ENCODE peak calls at places on chromosomes 13 and 19, in nine cellular contexts. O, U, Q, T, G, Z, C, H and N are unnamed samples.

GRCh38 chr13:30421093-30422055 is 919 bp upstream of the UBE2L5 start:
- DNase-seq in Q (peak), O (peak), C (peak), U (peak), Z (peak), G (peak), H (peak), T (peak), N (peak)

GRCh38 chr19:58476498-58477015 is 405 bp downstream of the ZNF446 start:
- DNase-seq in O (no peak), Q (no peak), G (no peak), H (no peak), Z (no peak), T (no peak), U (peak), C (peak), N (no peak)

GRCh38 chr13:79541426-79542049 is 60.6 kb downstream of the NDFIP2 start:
- DNase-seq in C (no peak), Q (no peak), G (no peak), O (no peak), H (no peak), Z (no peak), U (peak), T (peak), N (no peak)

GRCh38 chr19:30327331-30327730 is 44.9 kb upstream of the ZNF536 start:
- DNase-seq in U (no peak), H (no peak), T (no peak), Q (no peak), C (no peak), G (no peak), O (no peak), Z (no peak), N (no peak)

GRCh38 chr13:55554741-55555140 is 1586.0 kb upstream of the PRR20A start:
- DNase-seq in C (no peak), H (no peak), Z (no peak), Q (no peak), O (no peak), T (no peak), G (no peak), U (no peak), N (no peak)

GRCh38 chr13:38535271-38535670 is 151.6 kb upstream of the FREM2 start:
- DNase-seq in H (no peak), C (no peak), G (no peak), Z (no peak), T (no peak), O (no peak), U (no peak), Q (no peak), N (no peak)

GRCh38 chr19:15297416-15298224 is 34.7 kb downstream of the BRD4 start:
- DNase-seq in T (no peak), G (no peak), U (peak), O (no peak), H (peak), C (no peak), Q (no peak), Z (no peak), N (no peak)

GRCh38 chr13:69108486-69108885 is 999.1 kb upstream of the ATXN8OS start:
- DNase-seq in O (no peak), G (no peak), Z (no peak), H (no peak), T (no peak), C (no peak), U (no peak), Q (no peak), N (no peak)

GRCh38 chr13:44869167-44869566 is 120.1 kb downstream of the NUFIP1 start:
- DNase-seq in Z (no peak), T (no peak), H (no peak), Q (no peak), C (no peak), G (no peak), U (no peak), O (no peak), N (no peak)

GRCh38 chr13:28526876-28527275 is 31.9 kb upstream of the FLT1 start:
- DNase-seq in Z (no peak), T (no peak), U (no peak), G (no peak), Q (no peak), C (no peak), H (no peak), O (no peak), N (no peak)

GRCh38 chr13:35733832-35734231 is 257.3 kb upstream of the MAB21L1 start:
- DNase-seq in Z (no peak), C (no peak), H (no peak), G (no peak), U (no peak), T (no peak), Q (no peak), O (no peak), N (no peak)

GRCh38 chr19:13953021-13953531 is 767 bp downstream of the DCAF15 start:
- DNase-seq in Z (no peak), C (peak), Q (peak), H (no peak), G (no peak), U (peak), T (no peak), O (no peak), N (no peak)

GRCh38 chr13:95098916-95099315 is 202.3 kb downstream of the ABCC4 start:
- DNase-seq in U (no peak), Z (no peak), T (no peak), H (no peak), O (no peak), Q (no peak), C (no peak), G (no peak), N (no peak)

DNA sequence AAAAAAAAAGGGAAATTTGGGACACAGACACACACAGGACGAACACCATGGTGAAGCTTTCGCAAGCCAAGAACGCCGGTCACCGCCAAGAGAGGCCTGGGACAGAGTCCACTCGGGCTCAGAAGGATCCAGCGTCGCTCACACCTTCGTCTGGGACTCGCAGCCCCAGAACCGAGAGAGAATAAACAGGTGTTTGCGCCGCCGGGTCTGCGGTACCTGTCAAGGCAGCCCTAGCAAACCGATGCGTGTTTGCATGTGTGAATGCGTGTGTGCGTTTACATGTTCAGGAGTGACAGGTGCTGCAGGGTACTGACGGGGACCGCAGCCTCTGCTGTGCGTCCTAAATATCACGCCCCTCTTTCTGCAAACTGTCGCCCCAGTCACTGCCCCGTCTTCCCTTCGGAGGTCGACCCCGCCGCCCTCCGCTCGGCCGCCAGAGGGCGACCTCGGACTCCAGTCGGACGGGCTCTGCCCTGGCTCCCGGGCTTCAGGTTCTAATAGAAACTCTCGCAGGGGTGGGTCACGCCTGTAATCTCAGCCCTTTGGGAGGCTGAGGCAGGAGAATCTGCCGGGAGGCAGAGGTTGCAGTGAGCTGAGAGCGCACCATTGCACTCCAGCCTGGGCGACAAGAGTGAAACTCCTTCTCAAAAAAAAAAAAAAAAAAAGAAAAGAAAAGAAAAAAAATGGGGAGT is 11.8 kb upstream of the CSNK1G2 start:
- DNase-seq in Q (peak), U (peak), T (peak), O (peak), Z (peak), H (peak), G (peak), C (peak), N (peak)
- H3K27ac ChIP-seq in Q (no peak), U (no peak), T (peak), O (no peak), Z (no peak), H (peak), G (no peak), C (no peak), N (no peak)

DNA sequence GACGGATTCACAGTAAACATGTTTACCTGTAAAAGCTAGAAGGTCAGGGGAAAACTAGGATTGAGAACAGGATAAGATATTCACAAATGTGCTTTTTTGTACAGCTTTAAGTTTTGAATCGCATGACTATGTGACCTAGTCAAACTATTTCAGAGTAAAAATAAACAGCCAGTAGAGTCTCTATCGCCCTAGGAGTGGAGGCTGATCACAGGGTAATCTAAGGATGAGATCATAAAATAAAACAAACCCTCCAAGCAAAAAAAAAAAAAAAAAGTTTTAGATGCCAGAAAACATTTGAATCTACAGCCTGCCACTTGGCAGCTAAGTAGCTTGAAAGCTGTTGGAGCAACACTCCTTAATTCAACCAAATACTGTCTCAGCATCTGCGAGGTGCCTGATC is 26.8 kb downstream of the ZNF350 start:
- DNase-seq in G (no peak), Q (no peak), C (no peak), U (no peak), T (no peak), O (no peak), H (no peak), Z (no peak), N (no peak)
- H3K27ac ChIP-seq in G (no peak), Q (no peak), C (no peak), U (no peak), T (no peak), O (no peak), H (no peak), Z (no peak), N (no peak)

DNA sequence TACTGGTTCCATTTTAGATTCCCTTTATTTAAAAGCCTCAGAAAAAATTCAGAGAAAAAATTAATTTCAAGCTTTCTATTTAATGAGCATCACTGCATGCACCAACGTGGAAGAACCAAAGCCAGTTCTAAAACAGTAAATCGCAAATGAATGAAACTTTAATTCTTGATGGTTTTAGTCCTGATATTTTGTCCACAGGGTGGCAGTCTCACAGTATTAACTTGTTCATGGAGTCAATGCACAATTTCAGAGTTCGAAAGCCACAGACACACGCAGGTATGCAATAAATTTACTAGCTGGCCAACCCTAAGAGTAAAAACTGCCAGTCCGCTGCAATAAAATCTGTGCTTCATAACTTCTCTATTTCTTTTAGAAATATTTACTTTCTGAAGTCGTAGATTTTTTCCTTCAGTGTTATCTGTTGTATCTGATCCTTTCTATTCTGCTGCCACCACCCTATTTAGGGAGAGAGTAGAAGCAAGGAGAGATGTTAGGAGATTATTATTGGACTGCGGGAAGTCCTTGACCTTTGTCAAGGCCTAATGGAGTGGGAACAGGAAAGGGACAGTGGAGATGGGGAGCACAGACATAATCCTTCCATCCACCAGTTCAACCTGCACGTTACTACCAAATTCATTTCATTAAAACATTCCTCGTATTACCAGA is 7.0 kb upstream of the WBP4 start:
- DNase-seq in T (peak), H (no peak), U (peak), O (no peak), Z (no peak), C (no peak), Q (no peak), G (no peak), N (no peak)
- H3K27ac ChIP-seq in T (peak), H (peak), U (peak), O (peak), Z (no peak), C (peak), Q (no peak), G (peak), N (no peak)

GRCh38 chr19:53867225-53868090 is at the start of gene MYADM:
- DNase-seq in Q (peak), C (peak), U (peak), G (peak), Z (peak), T (peak), O (peak), H (peak), N (peak)

GRCh38 chr19:53870485-53870844 is 2.8 kb downstream of the MYADM start:
- DNase-seq in U (peak), O (no peak), Z (no peak), C (no peak), H (peak), Q (no peak), T (no peak), G (no peak), N (no peak)

GRCh38 chr19:53871448-53871847 is 3.8 kb downstream of the MYADM start:
- DNase-seq in Q (no peak), Z (no peak), U (no peak), T (no peak), H (no peak), C (no peak), G (no peak), O (no peak), N (no peak)

GRCh38 chr19:53868091-53868891 is 608 bp downstream of the MYADM start:
- DNase-seq in H (peak), C (peak), Z (no peak), G (peak), Q (peak), T (no peak), O (peak), U (peak), N (no peak)

DNA sequence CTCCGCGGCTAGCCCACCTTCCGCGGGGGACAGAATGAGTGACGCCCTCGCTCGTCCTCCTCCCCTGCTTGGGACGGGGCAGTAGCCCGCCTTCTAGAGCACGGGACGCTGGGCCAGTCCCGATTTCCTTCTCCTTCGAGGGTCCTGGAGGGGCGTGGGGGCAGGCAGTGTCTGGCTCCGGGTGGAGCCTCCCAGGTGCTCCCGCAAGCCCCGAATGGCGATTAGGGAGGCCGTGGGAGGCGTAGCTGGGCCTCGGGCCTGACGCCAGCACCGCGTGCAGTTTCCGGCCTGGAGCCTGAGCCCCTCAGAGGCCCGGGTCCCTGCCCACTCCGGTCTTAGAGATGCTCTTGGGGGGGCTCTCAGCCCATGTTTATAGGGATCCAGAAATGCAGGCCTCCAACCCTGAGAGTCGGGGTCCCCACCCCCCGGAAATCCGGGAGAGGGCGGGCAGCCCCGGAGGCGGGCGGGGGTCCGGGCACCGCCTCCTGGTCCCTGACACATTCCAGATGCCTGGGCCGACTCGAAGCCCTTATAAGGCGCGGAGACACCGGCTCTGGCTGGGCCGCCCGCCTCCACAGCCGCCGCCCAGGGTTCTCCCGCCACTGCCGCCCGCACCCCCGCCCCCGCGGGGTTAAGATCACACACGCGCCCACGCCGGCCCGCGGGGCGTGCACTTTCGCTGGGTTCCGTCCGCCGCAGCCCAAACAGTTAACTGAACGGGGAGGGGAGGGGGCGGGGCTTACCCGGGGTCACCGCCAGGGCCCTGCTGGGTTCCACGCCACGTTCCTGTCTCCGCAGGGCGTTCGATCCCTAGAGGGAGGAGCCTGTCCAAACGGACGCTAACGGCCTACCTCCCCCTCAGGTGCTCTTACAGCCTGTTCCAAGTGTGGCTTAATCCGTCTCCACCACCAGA is 1.5 kb downstream of the MYADM start:
- DNase-seq in U (peak), H (peak), O (peak), Q (peak), T (peak), Z (peak), C (peak), G (peak), N (no peak)
- H3K27ac ChIP-seq in U (peak), H (peak), O (peak), Q (peak), T (peak), Z (peak), C (peak), G (peak), N (peak)

GRCh38 chr13:98511435-98511834 is 65.5 kb downstream of the STK24 start:
- DNase-seq in T (no peak), H (no peak), Z (no peak), O (no peak), C (no peak), U (no peak), G (no peak), Q (no peak), N (no peak)

GRCh38 chr13:98514268-98514667 is 62.6 kb downstream of the STK24 start:
- DNase-seq in G (no peak), C (no peak), Q (no peak), H (no peak), U (no peak), Z (no peak), T (no peak), O (no peak), N (no peak)

GRCh38 chr13:98513837-98514236 is 63.1 kb downstream of the STK24 start:
- DNase-seq in O (no peak), C (no peak), G (no peak), T (no peak), U (no peak), Q (no peak), H (no peak), Z (no peak), N (no peak)

GRCh38 chr13:98510156-98510509 is 66.8 kb downstream of the STK24 start:
- DNase-seq in H (no peak), Z (no peak), G (no peak), T (no peak), C (no peak), Q (no peak), U (no peak), O (no peak), N (no peak)

DNA sequence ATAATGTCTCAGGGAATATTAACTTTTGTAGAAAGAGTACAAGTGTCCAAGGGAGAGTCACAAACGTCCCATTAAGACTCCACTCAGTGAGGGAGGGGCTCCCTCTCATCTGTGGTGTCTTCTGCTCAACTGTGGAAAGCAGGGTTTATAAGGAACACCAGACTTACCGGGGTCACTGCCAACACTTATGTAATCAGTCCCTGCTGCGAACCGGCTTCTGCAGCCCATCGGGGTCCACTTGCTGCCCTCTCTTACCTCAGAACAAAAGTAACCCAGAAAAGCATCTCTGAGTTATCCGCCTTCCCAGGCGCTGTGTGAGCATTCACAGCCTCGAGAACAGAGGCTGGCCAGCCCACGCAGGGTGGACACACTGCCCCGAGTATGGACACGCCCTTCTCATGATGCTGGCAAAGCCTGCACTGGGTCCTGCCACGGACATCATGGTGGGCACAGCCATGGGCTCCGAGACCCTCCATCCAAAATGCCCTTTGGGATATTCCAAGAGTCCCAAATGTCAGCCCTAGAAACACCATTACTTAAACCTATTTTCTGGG is 64.1 kb downstream of the STK24 start:
- DNase-seq in T (no peak), C (no peak), O (no peak), H (no peak), Z (no peak), U (no peak), G (no peak), Q (no peak), N (no peak)
- H3K27ac ChIP-seq in T (no peak), C (no peak), O (no peak), H (no peak), Z (no peak), U (no peak), G (no peak), Q (no peak), N (no peak)

GRCh38 chr19:9885077-9885552 is 50.0 kb downstream of the PIN1 start:
- DNase-seq in U (peak), Z (no peak), C (peak), G (peak), T (no peak), H (peak), Q (no peak), O (no peak), N (peak)

GRCh38 chr19:9881720-9882119 is 46.6 kb downstream of the PIN1 start:
- DNase-seq in G (no peak), C (no peak), Z (no peak), U (no peak), Q (no peak), O (no peak), H (no peak), T (no peak), N (no peak)

GRCh38 chr19:9883231-9883758 is 48.2 kb downstream of the PIN1 start:
- DNase-seq in Z (no peak), T (no peak), C (peak), Q (no peak), G (no peak), U (no peak), H (no peak), O (no peak), N (peak)

GRCh38 chr19:9878511-9879196 is 43.5 kb downstream of the PIN1 start:
- DNase-seq in Q (no peak), G (no peak), O (no peak), C (no peak), U (no peak), Z (no peak), H (no peak), T (no peak), N (no peak)

GRCh38 chr19:9883764-9884163 is 48.6 kb downstream of the PIN1 start:
- DNase-seq in H (no peak), Z (no peak), T (no peak), O (no peak), G (no peak), U (no peak), C (no peak), Q (no peak), N (no peak)
- H3K27ac ChIP-seq in H (no peak), Z (no peak), T (no peak), O (no peak), G (no peak), U (no peak), C (no peak), Q (no peak), N (no peak)